ENCODE peak calls at places on chromosome 5, in six cellular contexts. One of them, this sample, is unnamed.

GRCh38 chr5:761206-761771 is 23.2 kb downstream of the ZDHHC11B start:
- DNase-seq in germinal center: no peak
- DNase-seq in GM10248: no peak
- DNase-seq in activated T-helper 1 cell treated with anti-CD3 and anti-CD28 coated beads, Interleukin-2, amount 50 U/mL, for 16 hours: no peak
- DNase-seq in T-helper 1 cell: no peak
- DNase-seq in activated gamma-delta T cell treated with Interleukin-2 at 50 U/mL for 16 hours: no peak
- DNase-seq in this sample: no peak

GRCh38 chr5:172622091-172623046 is 18.7 kb upstream of the NEURL1B start:
- DNase-seq in germinal center: no peak
- DNase-seq in T-helper 1 cell: no peak
- DNase-seq in GM10248: no peak
- DNase-seq in activated T-helper 1 cell treated with anti-CD3 and anti-CD28 coated beads, Interleukin-2, amount 50 U/mL, for 16 hours: no peak
- DNase-seq in activated gamma-delta T cell treated with Interleukin-2 at 50 U/mL for 16 hours: no peak
- DNase-seq in this sample: no peak

GRCh38 chr5:119302916-119303897 is 52.6 kb upstream of the TNFAIP8 start:
- DNase-seq in GM10248: no peak
- DNase-seq in T-helper 1 cell: no peak
- DNase-seq in germinal center: no peak
- DNase-seq in activated T-helper 1 cell treated with anti-CD3 and anti-CD28 coated beads, Interleukin-2, amount 50 U/mL, for 16 hours: no peak
- DNase-seq in activated gamma-delta T cell treated with Interleukin-2 at 50 U/mL for 16 hours: no peak
- DNase-seq in this sample: peak; percentile 98

GRCh38 chr5:68450245-68450852 is 234.8 kb downstream of the PIK3R1 start:
- DNase-seq in germinal center: no peak
- DNase-seq in activated T-helper 1 cell treated with anti-CD3 and anti-CD28 coated beads, Interleukin-2, amount 50 U/mL, for 16 hours: no peak
- DNase-seq in GM10248: no peak
- DNase-seq in T-helper 1 cell: no peak
- DNase-seq in activated gamma-delta T cell treated with Interleukin-2 at 50 U/mL for 16 hours: no peak
- DNase-seq in this sample: peak; percentile 80

GRCh38 chr5:66757219-66757833 is 161.1 kb downstream of the MAST4 start:
- DNase-seq in germinal center: peak; percentile 9
- DNase-seq in T-helper 1 cell: no peak
- DNase-seq in activated gamma-delta T cell treated with Interleukin-2 at 50 U/mL for 16 hours: no peak
- DNase-seq in GM10248: peak; percentile 31
- DNase-seq in activated T-helper 1 cell treated with anti-CD3 and anti-CD28 coated beads, Interleukin-2, amount 50 U/mL, for 16 hours: no peak
- DNase-seq in this sample: peak; percentile 54

GRCh38 chr5:177494356-177495195 is 2.8 kb downstream of the PDLIM7 start:
- DNase-seq in GM10248: peak; percentile 67
- DNase-seq in activated T-helper 1 cell treated with anti-CD3 and anti-CD28 coated beads, Interleukin-2, amount 50 U/mL, for 16 hours: no peak
- DNase-seq in activated gamma-delta T cell treated with Interleukin-2 at 50 U/mL for 16 hours: no peak
- DNase-seq in T-helper 1 cell: no peak
- DNase-seq in germinal center: peak; percentile 64
- DNase-seq in this sample: peak; percentile 91

GRCh38 chr5:139655727-139656271 is 7.7 kb downstream of the CXXC5 start:
- DNase-seq in T-helper 1 cell: no peak
- DNase-seq in activated gamma-delta T cell treated with Interleukin-2 at 50 U/mL for 16 hours: no peak
- DNase-seq in activated T-helper 1 cell treated with anti-CD3 and anti-CD28 coated beads, Interleukin-2, amount 50 U/mL, for 16 hours: no peak
- DNase-seq in germinal center: no peak
- DNase-seq in GM10248: no peak
- DNase-seq in this sample: peak; percentile 87

GRCh38 chr5:73780297-73781080 is 154.5 kb downstream of the ARHGEF28 start:
- DNase-seq in T-helper 1 cell: no peak
- DNase-seq in activated gamma-delta T cell treated with Interleukin-2 at 50 U/mL for 16 hours: no peak
- DNase-seq in GM10248: no peak
- DNase-seq in germinal center: no peak
- DNase-seq in activated T-helper 1 cell treated with anti-CD3 and anti-CD28 coated beads, Interleukin-2, amount 50 U/mL, for 16 hours: no peak
- DNase-seq in this sample: no peak

GRCh38 chr5:93602261-93603149 is 19.5 kb downstream of the NR2F1 start:
- DNase-seq in T-helper 1 cell: no peak
- DNase-seq in activated T-helper 1 cell treated with anti-CD3 and anti-CD28 coated beads, Interleukin-2, amount 50 U/mL, for 16 hours: no peak
- DNase-seq in germinal center: no peak
- DNase-seq in GM10248: no peak
- DNase-seq in activated gamma-delta T cell treated with Interleukin-2 at 50 U/mL for 16 hours: no peak
- DNase-seq in this sample: peak; percentile 71

GRCh38 chr5:123814796-123815479 is 303.0 kb downstream of the CSNK1G3 start:
- DNase-seq in activated gamma-delta T cell treated with Interleukin-2 at 50 U/mL for 16 hours: no peak
- DNase-seq in germinal center: no peak
- DNase-seq in T-helper 1 cell: no peak
- DNase-seq in GM10248: no peak
- DNase-seq in activated T-helper 1 cell treated with anti-CD3 and anti-CD28 coated beads, Interleukin-2, amount 50 U/mL, for 16 hours: no peak
- DNase-seq in this sample: peak; percentile 38

GRCh38 chr5:126808619-126809018 is 31.7 kb downstream of the LMNB1 start:
- DNase-seq in T-helper 1 cell: no peak
- DNase-seq in germinal center: peak; percentile 30
- DNase-seq in GM10248: peak; percentile 47
- DNase-seq in activated gamma-delta T cell treated with Interleukin-2 at 50 U/mL for 16 hours: no peak
- DNase-seq in activated T-helper 1 cell treated with anti-CD3 and anti-CD28 coated beads, Interleukin-2, amount 50 U/mL, for 16 hours: no peak
- DNase-seq in this sample: peak; percentile 47

GRCh38 chr5:173807150-173807784 is 80.9 kb upstream of the CPEB4 start:
- DNase-seq in GM10248: no peak
- DNase-seq in activated T-helper 1 cell treated with anti-CD3 and anti-CD28 coated beads, Interleukin-2, amount 50 U/mL, for 16 hours: no peak
- DNase-seq in germinal center: no peak
- DNase-seq in activated gamma-delta T cell treated with Interleukin-2 at 50 U/mL for 16 hours: no peak
- DNase-seq in T-helper 1 cell: no peak
- DNase-seq in this sample: no peak

GRCh38 chr5:177362871-177363507 is 5.3 kb downstream of the RGS14 start:
- DNase-seq in T-helper 1 cell: peak; percentile 67
- DNase-seq in GM10248: peak; percentile 86
- DNase-seq in germinal center: peak; percentile 83
- DNase-seq in activated gamma-delta T cell treated with Interleukin-2 at 50 U/mL for 16 hours: peak; percentile 53
- DNase-seq in activated T-helper 1 cell treated with anti-CD3 and anti-CD28 coated beads, Interleukin-2, amount 50 U/mL, for 16 hours: peak; percentile 65
- DNase-seq in this sample: peak; percentile 37

GRCh38 chr5:135386886-135387628 is 12.0 kb downstream of the MACROH2A1 start:
- DNase-seq in T-helper 1 cell: no peak
- DNase-seq in activated T-helper 1 cell treated with anti-CD3 and anti-CD28 coated beads, Interleukin-2, amount 50 U/mL, for 16 hours: no peak
- DNase-seq in activated gamma-delta T cell treated with Interleukin-2 at 50 U/mL for 16 hours: no peak
- DNase-seq in germinal center: no peak
- DNase-seq in GM10248: no peak
- DNase-seq in this sample: peak; percentile 94

GRCh38 chr5:147857302-147858129 is 21.0 kb upstream of the SCGB3A2 start:
- DNase-seq in germinal center: peak; percentile 13
- DNase-seq in T-helper 1 cell: no peak
- DNase-seq in activated gamma-delta T cell treated with Interleukin-2 at 50 U/mL for 16 hours: peak; percentile 44
- DNase-seq in activated T-helper 1 cell treated with anti-CD3 and anti-CD28 coated beads, Interleukin-2, amount 50 U/mL, for 16 hours: no peak
- DNase-seq in GM10248: peak; percentile 18
- DNase-seq in this sample: peak; percentile 56

GRCh38 chr5:125376059-125376641 is 629.7 kb upstream of the ZNF608 start:
- DNase-seq in activated T-helper 1 cell treated with anti-CD3 and anti-CD28 coated beads, Interleukin-2, amount 50 U/mL, for 16 hours: no peak
- DNase-seq in germinal center: peak; percentile 7
- DNase-seq in T-helper 1 cell: no peak
- DNase-seq in GM10248: no peak
- DNase-seq in activated gamma-delta T cell treated with Interleukin-2 at 50 U/mL for 16 hours: no peak
- DNase-seq in this sample: peak; percentile 61

GRCh38 chr5:96433066-96433447 is at the start of gene PCSK1:
- DNase-seq in activated gamma-delta T cell treated with Interleukin-2 at 50 U/mL for 16 hours: no peak
- DNase-seq in GM10248: no peak
- DNase-seq in germinal center: no peak
- DNase-seq in activated T-helper 1 cell treated with anti-CD3 and anti-CD28 coated beads, Interleukin-2, amount 50 U/mL, for 16 hours: no peak
- DNase-seq in T-helper 1 cell: no peak
- DNase-seq in this sample: no peak

GRCh38 chr5:55226027-55226933 is 835 bp downstream of the MCIDAS start:
- DNase-seq in activated T-helper 1 cell treated with anti-CD3 and anti-CD28 coated beads, Interleukin-2, amount 50 U/mL, for 16 hours: no peak
- DNase-seq in GM10248: peak; percentile 74
- DNase-seq in germinal center: peak; percentile 80
- DNase-seq in T-helper 1 cell: no peak
- DNase-seq in activated gamma-delta T cell treated with Interleukin-2 at 50 U/mL for 16 hours: no peak
- DNase-seq in this sample: peak; percentile 65

GRCh38 chr5:111076076-111076475 is 4.6 kb downstream of the TSLP start:
- DNase-seq in GM10248: no peak
- DNase-seq in activated gamma-delta T cell treated with Interleukin-2 at 50 U/mL for 16 hours: no peak
- DNase-seq in T-helper 1 cell: no peak
- DNase-seq in activated T-helper 1 cell treated with anti-CD3 and anti-CD28 coated beads, Interleukin-2, amount 50 U/mL, for 16 hours: no peak
- DNase-seq in germinal center: no peak
- DNase-seq in this sample: peak; percentile 33

This sample was measured in fibroblast of villous mesenchyme.